ENCODE peak calls at places on chromosome 20, in five cellular contexts. One of them, this sample, is unnamed.

GRCh38 chr20:20161611-20162010 is 109.3 kb downstream of the CFAP61 start:
- DNase-seq in heart left ventricle: no peak
- DNase-seq in CD8-positive, alpha-beta T cell: no peak
- DNase-seq in heart right ventricle: no peak
- DNase-seq in mucosa of descending colon: no peak
- DNase-seq in this sample: no peak

GRCh38 chr20:23482138-23482537 is 8.8 kb upstream of the CST8 start:
- DNase-seq in heart right ventricle: no peak
- DNase-seq in CD8-positive, alpha-beta T cell: no peak
- DNase-seq in mucosa of descending colon: no peak
- DNase-seq in heart left ventricle: no peak
- DNase-seq in this sample: no peak

GRCh38 chr20:12093062-12093796 is 175.5 kb downstream of the BTBD3 start:
- DNase-seq in heart right ventricle: no peak
- DNase-seq in CD8-positive, alpha-beta T cell: no peak
- DNase-seq in mucosa of descending colon: no peak
- DNase-seq in heart left ventricle: no peak
- DNase-seq in this sample: no peak

GRCh38 chr20:50144362-50144761 is 9.2 kb downstream of the PEDS1 start:
- DNase-seq in heart right ventricle: no peak
- DNase-seq in mucosa of descending colon: no peak
- DNase-seq in heart left ventricle: no peak
- DNase-seq in CD8-positive, alpha-beta T cell: no peak
- DNase-seq in this sample: peak

GRCh38 chr20:10670521-10671220 is 3.1 kb downstream of the JAG1 start:
- DNase-seq in heart right ventricle: peak
- DNase-seq in mucosa of descending colon: no peak
- DNase-seq in CD8-positive, alpha-beta T cell: no peak
- DNase-seq in heart left ventricle: peak
- DNase-seq in this sample: no peak

GRCh38 chr20:20255104-20255503 is 112.8 kb upstream of the INSM1 start:
- DNase-seq in CD8-positive, alpha-beta T cell: no peak
- DNase-seq in heart right ventricle: no peak
- DNase-seq in heart left ventricle: no peak
- DNase-seq in mucosa of descending colon: no peak
- DNase-seq in this sample: no peak

GRCh38 chr20:52049001-52049731 is 142.4 kb downstream of the ZFP64 start:
- DNase-seq in CD8-positive, alpha-beta T cell: no peak
- DNase-seq in heart right ventricle: no peak
- DNase-seq in mucosa of descending colon: no peak
- DNase-seq in heart left ventricle: no peak
- DNase-seq in this sample: no peak

GRCh38 chr20:38023181-38024085 is 9.8 kb downstream of the TTI1 start:
- DNase-seq in heart left ventricle: no peak
- DNase-seq in mucosa of descending colon: no peak
- DNase-seq in CD8-positive, alpha-beta T cell: no peak
- DNase-seq in heart right ventricle: no peak
- DNase-seq in this sample: no peak

GRCh38 chr20:49938173-49939163 is 2.3 kb downstream of the RNF114 start:
- DNase-seq in heart left ventricle: peak
- DNase-seq in heart right ventricle: peak
- DNase-seq in mucosa of descending colon: peak
- DNase-seq in CD8-positive, alpha-beta T cell: no peak
- DNase-seq in this sample: no peak

GRCh38 chr20:19992996-19993908 is 23.9 kb upstream of the NAA20 start:
- DNase-seq in CD8-positive, alpha-beta T cell: no peak
- DNase-seq in mucosa of descending colon: no peak
- DNase-seq in heart left ventricle: no peak
- DNase-seq in heart right ventricle: peak
- DNase-seq in this sample: peak

GRCh38 chr20:23007886-23008285 is 27.2 kb upstream of the SSTR4 start:
- DNase-seq in heart left ventricle: no peak
- DNase-seq in mucosa of descending colon: no peak
- DNase-seq in heart right ventricle: no peak
- DNase-seq in CD8-positive, alpha-beta T cell: no peak
- DNase-seq in this sample: no peak

GRCh38 chr20:57654363-57654997 is 34.3 kb upstream of the ZBP1 start:
- DNase-seq in mucosa of descending colon: peak
- DNase-seq in heart right ventricle: peak
- DNase-seq in CD8-positive, alpha-beta T cell: peak
- DNase-seq in heart left ventricle: peak
- DNase-seq in this sample: peak

GRCh38 chr20:8131598-8132014 is 460 bp upstream of the PLCB1 start:
- DNase-seq in mucosa of descending colon: no peak
- DNase-seq in heart right ventricle: no peak
- DNase-seq in heart left ventricle: no peak
- DNase-seq in CD8-positive, alpha-beta T cell: no peak
- DNase-seq in this sample: no peak

GRCh38 chr20:51346686-51347485 is 195.6 kb downstream of the NFATC2 start:
- DNase-seq in mucosa of descending colon: no peak
- DNase-seq in heart left ventricle: no peak
- DNase-seq in heart right ventricle: no peak
- DNase-seq in CD8-positive, alpha-beta T cell: no peak
- DNase-seq in this sample: peak

GRCh38 chr20:57493091-57493615 is 31.8 kb downstream of the CTCFL start:
- DNase-seq in heart right ventricle: no peak
- DNase-seq in mucosa of descending colon: no peak
- DNase-seq in CD8-positive, alpha-beta T cell: no peak
- DNase-seq in heart left ventricle: no peak
- DNase-seq in this sample: no peak

GRCh38 chr20:56663660-56664059 is 34.6 kb downstream of the TFAP2C start:
- DNase-seq in CD8-positive, alpha-beta T cell: no peak
- DNase-seq in mucosa of descending colon: no peak
- DNase-seq in heart right ventricle: no peak
- DNase-seq in heart left ventricle: no peak
- DNase-seq in this sample: no peak

GRCh38 chr20:47356526-47357295 is at the start of gene ZMYND8:
- DNase-seq in heart right ventricle: peak
- DNase-seq in CD8-positive, alpha-beta T cell: peak
- DNase-seq in mucosa of descending colon: peak
- DNase-seq in heart left ventricle: peak
- DNase-seq in this sample: peak

GRCh38 chr20:53794529-53795115 is 201.0 kb upstream of the ZNF217 start:
- DNase-seq in mucosa of descending colon: no peak
- DNase-seq in heart right ventricle: no peak
- DNase-seq in CD8-positive, alpha-beta T cell: no peak
- DNase-seq in heart left ventricle: no peak
- DNase-seq in this sample: no peak

GRCh38 chr20:53956013-53956715 is 114.2 kb downstream of the BCAS1 start:
- DNase-seq in heart right ventricle: no peak
- DNase-seq in mucosa of descending colon: no peak
- DNase-seq in heart left ventricle: no peak
- DNase-seq in CD8-positive, alpha-beta T cell: no peak
- DNase-seq in this sample: no peak

GRCh38 chr20:3651204-3651970 is 11.8 kb downstream of the GFRA4 start:
- DNase-seq in CD8-positive, alpha-beta T cell: no peak
- DNase-seq in mucosa of descending colon: no peak
- DNase-seq in heart left ventricle: no peak
- DNase-seq in heart right ventricle: no peak
- DNase-seq in this sample: no peak

GRCh38 chr20:63376283-63377250 is 15.4 kb upstream of the CHRNA4 start:
- DNase-seq in CD8-positive, alpha-beta T cell: no peak
- DNase-seq in mucosa of descending colon: no peak
- DNase-seq in heart right ventricle: no peak
- DNase-seq in heart left ventricle: no peak
- DNase-seq in this sample: no peak

GRCh38 chr20:63373996-63374395 is 12.8 kb upstream of the CHRNA4 start:
- DNase-seq in mucosa of descending colon: no peak
- DNase-seq in CD8-positive, alpha-beta T cell: no peak
- DNase-seq in heart right ventricle: no peak
- DNase-seq in heart left ventricle: no peak
- DNase-seq in this sample: no peak

GRCh38 chr20:63375438-63375837 is 14.3 kb upstream of the CHRNA4 start:
- DNase-seq in heart left ventricle: no peak
- DNase-seq in mucosa of descending colon: no peak
- DNase-seq in CD8-positive, alpha-beta T cell: no peak
- DNase-seq in heart right ventricle: no peak
- DNase-seq in this sample: no peak

GRCh38 chr20:63372971-63373885 is 12.1 kb upstream of the CHRNA4 start:
- DNase-seq in heart right ventricle: no peak
- DNase-seq in mucosa of descending colon: no peak
- DNase-seq in CD8-positive, alpha-beta T cell: no peak
- DNase-seq in heart left ventricle: no peak
- DNase-seq in this sample: no peak

GRCh38 chr20:63374532-63374931 is 13.4 kb upstream of the CHRNA4 start:
- DNase-seq in mucosa of descending colon: no peak
- DNase-seq in CD8-positive, alpha-beta T cell: no peak
- DNase-seq in heart left ventricle: no peak
- DNase-seq in heart right ventricle: no peak
- DNase-seq in this sample: no peak
- H3K4me3 ChIP-seq in mucosa of descending colon: no peak
- H3K4me3 ChIP-seq in CD8-positive, alpha-beta T cell: no peak
- H3K4me3 ChIP-seq in heart left ventricle: no peak
- H3K4me3 ChIP-seq in heart right ventricle: no peak
- H3K4me3 ChIP-seq in this sample: no peak

DNA sequence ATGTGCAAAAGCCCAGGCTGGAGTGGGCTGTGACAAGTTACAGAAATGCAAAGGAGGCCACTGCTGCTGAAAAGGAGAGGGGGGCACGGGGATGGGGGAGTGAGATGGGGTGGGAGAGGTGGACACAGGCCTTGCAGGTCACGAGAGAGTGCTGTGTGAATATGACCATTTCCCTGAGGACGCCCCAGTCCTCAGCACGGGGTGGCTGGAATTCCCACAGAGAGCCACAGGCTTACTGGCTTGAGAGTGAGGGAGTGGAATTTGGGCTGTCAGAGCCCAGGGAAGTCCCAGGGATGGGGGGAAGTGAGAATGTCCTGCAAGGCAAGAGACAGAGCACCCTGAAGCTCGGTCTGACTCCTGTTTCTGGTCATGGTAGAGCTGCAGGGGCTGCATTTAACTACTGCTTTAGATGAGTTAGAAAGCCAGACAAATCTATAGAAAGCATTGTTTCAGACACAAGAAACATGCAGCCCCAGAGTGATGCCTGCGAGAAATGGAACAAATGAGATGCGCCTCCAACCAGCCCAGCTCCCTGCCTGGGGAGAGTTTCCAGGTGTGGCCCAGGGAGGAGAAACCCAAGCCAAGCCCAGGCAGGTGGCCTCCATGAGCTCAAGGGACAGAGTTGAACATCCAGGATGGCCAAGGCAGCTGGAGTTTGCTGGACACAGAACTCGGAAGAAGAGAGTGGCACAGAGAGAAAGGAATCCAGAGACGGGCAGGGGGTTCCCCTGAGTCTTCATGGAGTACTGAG is 30.5 kb downstream of the NPEPL1 start:
- DNase-seq in heart right ventricle: no peak
- DNase-seq in mucosa of descending colon: no peak
- DNase-seq in heart left ventricle: no peak
- DNase-seq in CD8-positive, alpha-beta T cell: no peak
- DNase-seq in this sample: no peak
- TF ChIP-seq CTCF in heart right ventricle: no peak
- TF ChIP-seq CTCF in mucosa of descending colon: no peak
- TF ChIP-seq CTCF in heart left ventricle: no peak
- TF ChIP-seq CTCF in CD8-positive, alpha-beta T cell: no peak
- TF ChIP-seq CTCF in this sample: no peak

GRCh38 chr20:17595846-17596245 is 26.0 kb downstream of the DSTN start:
- DNase-seq in mucosa of descending colon: no peak
- DNase-seq in heart left ventricle: no peak
- DNase-seq in CD8-positive, alpha-beta T cell: no peak
- DNase-seq in heart right ventricle: no peak
- DNase-seq in this sample: no peak

GRCh38 chr20:17590245-17590644 is 20.4 kb downstream of the DSTN start:
- DNase-seq in heart left ventricle: no peak
- DNase-seq in mucosa of descending colon: no peak
- DNase-seq in CD8-positive, alpha-beta T cell: no peak
- DNase-seq in heart right ventricle: no peak
- DNase-seq in this sample: no peak

GRCh38 chr20:17598013-17598550 is 28.2 kb downstream of the DSTN start:
- DNase-seq in heart left ventricle: no peak
- DNase-seq in CD8-positive, alpha-beta T cell: no peak
- DNase-seq in mucosa of descending colon: no peak
- DNase-seq in heart right ventricle: no peak
- DNase-seq in this sample: no peak

GRCh38 chr20:17594443-17594842 is 24.6 kb downstream of the DSTN start:
- DNase-seq in heart left ventricle: no peak
- DNase-seq in heart right ventricle: peak
- DNase-seq in mucosa of descending colon: peak
- DNase-seq in CD8-positive, alpha-beta T cell: no peak
- DNase-seq in this sample: peak

GRCh38 chr20:17593902-17594301 is 24.0 kb downstream of the DSTN start:
- DNase-seq in mucosa of descending colon: no peak
- DNase-seq in heart left ventricle: no peak
- DNase-seq in heart right ventricle: no peak
- DNase-seq in CD8-positive, alpha-beta T cell: no peak
- DNase-seq in this sample: no peak
- H3K4me3 ChIP-seq in mucosa of descending colon: no peak
- H3K4me3 ChIP-seq in heart left ventricle: no peak
- H3K4me3 ChIP-seq in heart right ventricle: no peak
- H3K4me3 ChIP-seq in CD8-positive, alpha-beta T cell: no peak
- H3K4me3 ChIP-seq in this sample: no peak

GRCh38 chr20:16018881-16019280 is 554.4 kb downstream of the KIF16B start:
- DNase-seq in CD8-positive, alpha-beta T cell: no peak
- DNase-seq in mucosa of descending colon: no peak
- DNase-seq in heart right ventricle: no peak
- DNase-seq in heart left ventricle: no peak
- DNase-seq in this sample: no peak

GRCh38 chr20:16013631-16014030 is 559.6 kb downstream of the KIF16B start:
- DNase-seq in heart right ventricle: no peak
- DNase-seq in heart left ventricle: no peak
- DNase-seq in mucosa of descending colon: no peak
- DNase-seq in CD8-positive, alpha-beta T cell: no peak
- DNase-seq in this sample: no peak

GRCh38 chr20:16014436-16014835 is 558.8 kb downstream of the KIF16B start:
- DNase-seq in mucosa of descending colon: no peak
- DNase-seq in CD8-positive, alpha-beta T cell: no peak
- DNase-seq in heart left ventricle: no peak
- DNase-seq in heart right ventricle: no peak
- DNase-seq in this sample: no peak

GRCh38 chr20:16020971-16021370 is 552.3 kb downstream of the KIF16B start:
- DNase-seq in heart left ventricle: no peak
- DNase-seq in heart right ventricle: no peak
- DNase-seq in mucosa of descending colon: no peak
- DNase-seq in CD8-positive, alpha-beta T cell: no peak
- DNase-seq in this sample: peak

DNA sequence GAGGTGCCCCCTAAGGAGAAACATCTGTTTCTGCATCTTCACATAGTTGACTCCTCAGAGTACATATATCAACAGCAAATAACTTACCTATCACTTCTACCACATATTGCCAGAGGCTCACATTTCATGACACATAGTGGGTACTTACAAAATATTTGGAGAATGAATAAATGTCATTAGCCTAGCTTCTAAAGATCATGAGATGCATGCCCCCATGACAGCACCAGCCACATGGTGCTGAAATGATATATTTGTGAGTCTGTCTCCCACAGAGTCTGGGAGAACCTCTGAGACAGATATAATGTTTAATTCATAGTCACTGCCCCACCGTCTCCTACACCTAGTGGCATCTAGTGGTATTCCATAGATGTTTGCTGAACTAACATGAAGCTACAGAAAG is 555.6 kb downstream of the KIF16B start:
- DNase-seq in CD8-positive, alpha-beta T cell: no peak
- DNase-seq in mucosa of descending colon: no peak
- DNase-seq in heart left ventricle: no peak
- DNase-seq in heart right ventricle: no peak
- DNase-seq in this sample: no peak
- TF ChIP-seq CTCF in CD8-positive, alpha-beta T cell: no peak
- TF ChIP-seq CTCF in mucosa of descending colon: no peak
- TF ChIP-seq CTCF in heart left ventricle: no peak
- TF ChIP-seq CTCF in heart right ventricle: no peak
- TF ChIP-seq CTCF in this sample: no peak

GRCh38 chr20:31712564-31713311 is 9.9 kb downstream of the BCL2L1 start:
- DNase-seq in heart left ventricle: peak
- DNase-seq in mucosa of descending colon: peak
- DNase-seq in CD8-positive, alpha-beta T cell: no peak
- DNase-seq in heart right ventricle: peak
- DNase-seq in this sample: peak
- H3K4me3 ChIP-seq in heart left ventricle: peak
- H3K4me3 ChIP-seq in mucosa of descending colon: no peak
- H3K4me3 ChIP-seq in CD8-positive, alpha-beta T cell: no peak
- H3K4me3 ChIP-seq in heart right ventricle: peak
- H3K4me3 ChIP-seq in this sample: no peak